ENCODE peak calls at places on chromosomes 12 and 14, in eight cellular contexts. One of them, this sample, is unnamed.

GRCh38 chr12:39505025-39505424 is 62.1 kb upstream of the KIF21A start:
- DNase-seq in germinal center: no peak
- DNase-seq in HTR-8/SVneo: no peak
- DNase-seq in ecto neural progenitor cell: peak
- DNase-seq in breast epithelium: no peak
- DNase-seq in posterior cingulate gyrus: no peak
- DNase-seq in GDM1: no peak
- DNase-seq in activated T-cell treated with anti-CD3 and anti-CD28 coated beads for 4 hours: no peak
- DNase-seq in this sample: no peak

GRCh38 chr12:15522574-15523187 is 200.4 kb downstream of the PTPRO start:
- DNase-seq in germinal center: no peak
- DNase-seq in HTR-8/SVneo: peak
- DNase-seq in ecto neural progenitor cell: no peak
- DNase-seq in breast epithelium: no peak
- DNase-seq in posterior cingulate gyrus: no peak
- DNase-seq in GDM1: no peak
- DNase-seq in activated T-cell treated with anti-CD3 and anti-CD28 coated beads for 4 hours: no peak
- DNase-seq in this sample: no peak

GRCh38 chr14:104657114-104657524 is 32.3 kb upstream of the INF2 start:
- DNase-seq in germinal center: peak
- DNase-seq in HTR-8/SVneo: no peak
- DNase-seq in ecto neural progenitor cell: no peak
- DNase-seq in breast epithelium: no peak
- DNase-seq in posterior cingulate gyrus: peak
- DNase-seq in GDM1: peak
- DNase-seq in activated T-cell treated with anti-CD3 and anti-CD28 coated beads for 4 hours: no peak
- DNase-seq in this sample: no peak

GRCh38 chr12:59283012-59283411 is 312.8 kb upstream of the SLC16A7 start:
- DNase-seq in germinal center: no peak
- DNase-seq in HTR-8/SVneo: no peak
- DNase-seq in ecto neural progenitor cell: no peak
- DNase-seq in breast epithelium: no peak
- DNase-seq in posterior cingulate gyrus: no peak
- DNase-seq in GDM1: no peak
- DNase-seq in activated T-cell treated with anti-CD3 and anti-CD28 coated beads for 4 hours: no peak
- DNase-seq in this sample: no peak

GRCh38 chr12:57591567-57592325 is 754 bp downstream of the PIP4K2C start:
- DNase-seq in germinal center: no peak
- DNase-seq in HTR-8/SVneo: no peak
- DNase-seq in ecto neural progenitor cell: peak
- DNase-seq in breast epithelium: no peak
- DNase-seq in posterior cingulate gyrus: no peak
- DNase-seq in GDM1: no peak
- DNase-seq in activated T-cell treated with anti-CD3 and anti-CD28 coated beads for 4 hours: no peak
- DNase-seq in this sample: no peak

GRCh38 chr12:113891737-113892520 is 74.2 kb downstream of the RBM19 start:
- DNase-seq in germinal center: no peak
- DNase-seq in HTR-8/SVneo: no peak
- DNase-seq in ecto neural progenitor cell: no peak
- DNase-seq in breast epithelium: no peak
- DNase-seq in posterior cingulate gyrus: no peak
- DNase-seq in GDM1: no peak
- DNase-seq in activated T-cell treated with anti-CD3 and anti-CD28 coated beads for 4 hours: no peak
- DNase-seq in this sample: no peak

GRCh38 chr12:29153231-29153630 is 4.2 kb downstream of the FAR2 start:
- DNase-seq in germinal center: no peak
- DNase-seq in HTR-8/SVneo: no peak
- DNase-seq in ecto neural progenitor cell: no peak
- DNase-seq in breast epithelium: no peak
- DNase-seq in posterior cingulate gyrus: peak
- DNase-seq in GDM1: no peak
- DNase-seq in activated T-cell treated with anti-CD3 and anti-CD28 coated beads for 4 hours: no peak
- DNase-seq in this sample: no peak

GRCh38 chr12:124713436-124714082 is 146.1 kb upstream of the NCOR2 start:
- DNase-seq in germinal center: peak
- DNase-seq in HTR-8/SVneo: no peak
- DNase-seq in ecto neural progenitor cell: no peak
- DNase-seq in breast epithelium: no peak
- DNase-seq in posterior cingulate gyrus: no peak
- DNase-seq in GDM1: no peak
- DNase-seq in activated T-cell treated with anti-CD3 and anti-CD28 coated beads for 4 hours: peak
- DNase-seq in this sample: peak

GRCh38 chr14:101235042-101235871 is 326.0 kb upstream of the DIO3 start:
- DNase-seq in germinal center: no peak
- DNase-seq in HTR-8/SVneo: peak
- DNase-seq in ecto neural progenitor cell: peak
- DNase-seq in breast epithelium: no peak
- DNase-seq in posterior cingulate gyrus: peak
- DNase-seq in GDM1: no peak
- DNase-seq in activated T-cell treated with anti-CD3 and anti-CD28 coated beads for 4 hours: no peak
- DNase-seq in this sample: no peak

GRCh38 chr12:22787557-22787956 is 162.6 kb downstream of the ETNK1 start:
- DNase-seq in germinal center: no peak
- DNase-seq in HTR-8/SVneo: no peak
- DNase-seq in ecto neural progenitor cell: no peak
- DNase-seq in breast epithelium: no peak
- DNase-seq in posterior cingulate gyrus: no peak
- DNase-seq in GDM1: no peak
- DNase-seq in activated T-cell treated with anti-CD3 and anti-CD28 coated beads for 4 hours: no peak
- DNase-seq in this sample: no peak

GRCh38 chr12:121294151-121294889 is 2.2 kb downstream of the CAMKK2 start:
- DNase-seq in germinal center: no peak
- DNase-seq in HTR-8/SVneo: no peak
- DNase-seq in ecto neural progenitor cell: no peak
- DNase-seq in breast epithelium: no peak
- DNase-seq in posterior cingulate gyrus: no peak
- DNase-seq in GDM1: no peak
- DNase-seq in activated T-cell treated with anti-CD3 and anti-CD28 coated beads for 4 hours: no peak
- DNase-seq in this sample: no peak

GRCh38 chr12:128867466-128867865 is 14.2 kb downstream of the GLT1D1 start:
- DNase-seq in germinal center: no peak
- DNase-seq in HTR-8/SVneo: no peak
- DNase-seq in ecto neural progenitor cell: no peak
- DNase-seq in breast epithelium: no peak
- DNase-seq in posterior cingulate gyrus: no peak
- DNase-seq in GDM1: no peak
- DNase-seq in activated T-cell treated with anti-CD3 and anti-CD28 coated beads for 4 hours: no peak
- DNase-seq in this sample: no peak

GRCh38 chr12:71558445-71558844 is 105.2 kb downstream of the ZFC3H1 start:
- DNase-seq in germinal center: no peak
- DNase-seq in HTR-8/SVneo: peak
- DNase-seq in ecto neural progenitor cell: no peak
- DNase-seq in breast epithelium: no peak
- DNase-seq in posterior cingulate gyrus: no peak
- DNase-seq in GDM1: no peak
- DNase-seq in activated T-cell treated with anti-CD3 and anti-CD28 coated beads for 4 hours: no peak
- DNase-seq in this sample: no peak

GRCh38 chr12:127389923-127390322 is 877.0 kb upstream of the TMEM132C start:
- DNase-seq in germinal center: no peak
- DNase-seq in HTR-8/SVneo: peak
- DNase-seq in ecto neural progenitor cell: peak
- DNase-seq in breast epithelium: no peak
- DNase-seq in posterior cingulate gyrus: no peak
- DNase-seq in GDM1: no peak
- DNase-seq in activated T-cell treated with anti-CD3 and anti-CD28 coated beads for 4 hours: no peak
- DNase-seq in this sample: no peak

GRCh38 chr12:846376-846775 is 94.0 kb downstream of the WNK1 start:
- DNase-seq in germinal center: no peak
- DNase-seq in HTR-8/SVneo: no peak
- DNase-seq in ecto neural progenitor cell: no peak
- DNase-seq in breast epithelium: no peak
- DNase-seq in posterior cingulate gyrus: no peak
- DNase-seq in GDM1: no peak
- DNase-seq in activated T-cell treated with anti-CD3 and anti-CD28 coated beads for 4 hours: no peak
- DNase-seq in this sample: no peak

GRCh38 chr14:102693006-102693755 is 84.1 kb upstream of the TRAF3 start:
- DNase-seq in germinal center: no peak
- DNase-seq in HTR-8/SVneo: no peak
- DNase-seq in ecto neural progenitor cell: no peak
- DNase-seq in breast epithelium: no peak
- DNase-seq in posterior cingulate gyrus: no peak
- DNase-seq in GDM1: no peak
- DNase-seq in activated T-cell treated with anti-CD3 and anti-CD28 coated beads for 4 hours: no peak
- DNase-seq in this sample: no peak

GRCh38 chr12:1310684-1311083 is 283.7 kb downstream of the FBXL14 start:
- DNase-seq in germinal center: no peak
- DNase-seq in HTR-8/SVneo: no peak
- DNase-seq in ecto neural progenitor cell: no peak
- DNase-seq in breast epithelium: no peak
- DNase-seq in posterior cingulate gyrus: no peak
- DNase-seq in GDM1: no peak
- DNase-seq in activated T-cell treated with anti-CD3 and anti-CD28 coated beads for 4 hours: no peak
- DNase-seq in this sample: no peak

GRCh38 chr14:91356218-91356763 is 61.3 kb downstream of the CCDC88C start:
- DNase-seq in germinal center: peak
- DNase-seq in HTR-8/SVneo: no peak
- DNase-seq in ecto neural progenitor cell: no peak
- DNase-seq in breast epithelium: no peak
- DNase-seq in posterior cingulate gyrus: peak
- DNase-seq in GDM1: no peak
- DNase-seq in activated T-cell treated with anti-CD3 and anti-CD28 coated beads for 4 hours: no peak
- DNase-seq in this sample: no peak

GRCh38 chr14:31994391-31995033 is 82.6 kb upstream of the ARHGAP5 start:
- DNase-seq in germinal center: no peak
- DNase-seq in HTR-8/SVneo: no peak
- DNase-seq in ecto neural progenitor cell: no peak
- DNase-seq in breast epithelium: no peak
- DNase-seq in posterior cingulate gyrus: no peak
- DNase-seq in GDM1: no peak
- DNase-seq in activated T-cell treated with anti-CD3 and anti-CD28 coated beads for 4 hours: no peak
- DNase-seq in this sample: peak

GRCh38 chr14:34081576-34082136 is 130.8 kb upstream of the EGLN3 start:
- DNase-seq in germinal center: no peak
- DNase-seq in HTR-8/SVneo: peak
- DNase-seq in ecto neural progenitor cell: peak
- DNase-seq in breast epithelium: no peak
- DNase-seq in posterior cingulate gyrus: no peak
- DNase-seq in GDM1: no peak
- DNase-seq in activated T-cell treated with anti-CD3 and anti-CD28 coated beads for 4 hours: no peak
- DNase-seq in this sample: no peak

GRCh38 chr12:49334226-49334625 is 2.8 kb downstream of the C1QL4 start:
- DNase-seq in germinal center: no peak
- DNase-seq in HTR-8/SVneo: no peak
- DNase-seq in ecto neural progenitor cell: no peak
- DNase-seq in breast epithelium: no peak
- DNase-seq in posterior cingulate gyrus: peak
- DNase-seq in GDM1: no peak
- DNase-seq in activated T-cell treated with anti-CD3 and anti-CD28 coated beads for 4 hours: no peak
- DNase-seq in this sample: no peak

GRCh38 chr14:100832311-100832960 is 6.5 kb downstream of the MEG3 start:
- DNase-seq in germinal center: no peak
- DNase-seq in HTR-8/SVneo: no peak
- DNase-seq in ecto neural progenitor cell: peak
- DNase-seq in breast epithelium: no peak
- DNase-seq in posterior cingulate gyrus: no peak
- DNase-seq in GDM1: no peak
- DNase-seq in activated T-cell treated with anti-CD3 and anti-CD28 coated beads for 4 hours: no peak
- DNase-seq in this sample: no peak

GRCh38 chr12:132771126-132771838 is 9.7 kb upstream of the ANKLE2 start:
- DNase-seq in germinal center: peak
- DNase-seq in HTR-8/SVneo: no peak
- DNase-seq in ecto neural progenitor cell: no peak
- DNase-seq in breast epithelium: no peak
- DNase-seq in posterior cingulate gyrus: no peak
- DNase-seq in GDM1: no peak
- DNase-seq in activated T-cell treated with anti-CD3 and anti-CD28 coated beads for 4 hours: no peak
- DNase-seq in this sample: no peak

GRCh38 chr14:104598461-104599273 is 5.9 kb downstream of the TMEM179 start:
- DNase-seq in germinal center: no peak
- DNase-seq in HTR-8/SVneo: no peak
- DNase-seq in ecto neural progenitor cell: no peak
- DNase-seq in breast epithelium: no peak
- DNase-seq in posterior cingulate gyrus: peak
- DNase-seq in GDM1: no peak
- DNase-seq in activated T-cell treated with anti-CD3 and anti-CD28 coated beads for 4 hours: no peak
- DNase-seq in this sample: no peak

GRCh38 chr14:56118611-56119181 is 485 bp downstream of the PELI2 start:
- DNase-seq in germinal center: peak
- DNase-seq in HTR-8/SVneo: no peak
- DNase-seq in ecto neural progenitor cell: peak
- DNase-seq in breast epithelium: no peak
- DNase-seq in posterior cingulate gyrus: peak
- DNase-seq in GDM1: no peak
- DNase-seq in activated T-cell treated with anti-CD3 and anti-CD28 coated beads for 4 hours: no peak
- DNase-seq in this sample: no peak

GRCh38 chr12:104058796-104059195 is 5.5 kb upstream of the HCFC2 start:
- DNase-seq in germinal center: no peak
- DNase-seq in HTR-8/SVneo: no peak
- DNase-seq in ecto neural progenitor cell: no peak
- DNase-seq in breast epithelium: no peak
- DNase-seq in posterior cingulate gyrus: no peak
- DNase-seq in GDM1: no peak
- DNase-seq in activated T-cell treated with anti-CD3 and anti-CD28 coated beads for 4 hours: no peak
- DNase-seq in this sample: no peak

GRCh38 chr12:93908846-93909592 is 231.8 kb downstream of the CRADD start:
- DNase-seq in germinal center: no peak
- DNase-seq in HTR-8/SVneo: no peak
- DNase-seq in ecto neural progenitor cell: no peak
- DNase-seq in breast epithelium: no peak
- DNase-seq in posterior cingulate gyrus: no peak
- DNase-seq in GDM1: no peak
- DNase-seq in activated T-cell treated with anti-CD3 and anti-CD28 coated beads for 4 hours: no peak
- DNase-seq in this sample: no peak

GRCh38 chr12:114406326-114407033 is 536 bp upstream of the TBX5 start:
- DNase-seq in germinal center: no peak
- DNase-seq in HTR-8/SVneo: no peak
- DNase-seq in ecto neural progenitor cell: no peak
- DNase-seq in breast epithelium: no peak
- DNase-seq in posterior cingulate gyrus: no peak
- DNase-seq in GDM1: no peak
- DNase-seq in activated T-cell treated with anti-CD3 and anti-CD28 coated beads for 4 hours: no peak
- DNase-seq in this sample: no peak

GRCh38 chr14:99194736-99195135 is 77.3 kb downstream of the BCL11B start:
- DNase-seq in germinal center: no peak
- DNase-seq in HTR-8/SVneo: no peak
- DNase-seq in ecto neural progenitor cell: no peak
- DNase-seq in breast epithelium: no peak
- DNase-seq in posterior cingulate gyrus: peak
- DNase-seq in GDM1: no peak
- DNase-seq in activated T-cell treated with anti-CD3 and anti-CD28 coated beads for 4 hours: no peak
- DNase-seq in this sample: no peak

GRCh38 chr12:53643232-53643992 is 17.2 kb upstream of the ATF7 start:
- DNase-seq in germinal center: no peak
- DNase-seq in HTR-8/SVneo: no peak
- DNase-seq in ecto neural progenitor cell: no peak
- DNase-seq in breast epithelium: no peak
- DNase-seq in posterior cingulate gyrus: no peak
- DNase-seq in GDM1: no peak
- DNase-seq in activated T-cell treated with anti-CD3 and anti-CD28 coated beads for 4 hours: no peak
- DNase-seq in this sample: no peak

GRCh38 chr12:80472912-80473500 is 29.0 kb downstream of the PTPRQ start:
- DNase-seq in germinal center: peak
- DNase-seq in HTR-8/SVneo: peak
- DNase-seq in ecto neural progenitor cell: peak
- DNase-seq in breast epithelium: no peak
- DNase-seq in posterior cingulate gyrus: no peak
- DNase-seq in GDM1: no peak
- DNase-seq in activated T-cell treated with anti-CD3 and anti-CD28 coated beads for 4 hours: no peak
- DNase-seq in this sample: no peak

GRCh38 chr14:36284971-36285595 is 35.4 kb downstream of the MBIP start:
- DNase-seq in germinal center: no peak
- DNase-seq in HTR-8/SVneo: no peak
- DNase-seq in ecto neural progenitor cell: no peak
- DNase-seq in breast epithelium: no peak
- DNase-seq in posterior cingulate gyrus: no peak
- DNase-seq in GDM1: no peak
- DNase-seq in activated T-cell treated with anti-CD3 and anti-CD28 coated beads for 4 hours: no peak
- DNase-seq in this sample: no peak

GRCh38 chr12:57229041-57229633 is 374 bp upstream of the SHMT2 start:
- DNase-seq in germinal center: no peak
- DNase-seq in HTR-8/SVneo: no peak
- DNase-seq in ecto neural progenitor cell: no peak
- DNase-seq in breast epithelium: no peak
- DNase-seq in posterior cingulate gyrus: no peak
- DNase-seq in GDM1: peak
- DNase-seq in activated T-cell treated with anti-CD3 and anti-CD28 coated beads for 4 hours: no peak
- DNase-seq in this sample: no peak

GRCh38 chr14:18656627-18657026 is 55.7 kb downstream of the OR11H12 start:
- DNase-seq in germinal center: no peak
- DNase-seq in HTR-8/SVneo: no peak
- DNase-seq in ecto neural progenitor cell: no peak
- DNase-seq in breast epithelium: no peak
- DNase-seq in posterior cingulate gyrus: no peak
- DNase-seq in GDM1: no peak
- DNase-seq in activated T-cell treated with anti-CD3 and anti-CD28 coated beads for 4 hours: no peak
- DNase-seq in this sample: no peak

This sample was measured in esophagus muscularis mucosa.